ENCODE peak calls at places on chromosomes 6 and 20, in four cellular contexts. Y is HepG2, Q is K562, F is GM12878. T is an unnamed sample.
A peak's percentile ranks its signal among the peaks of the same experiment; 100 is the strongest.

GRCh38 chr6:128067446-128068109 is 166.7 kb upstream of the THEMIS start:
- DNase-seq in Y (no peak), Q (no peak), F (no peak), T (no peak)

GRCh38 chr6:137430954-137431353 is 63.2 kb downstream of the OLIG3 start:
- DNase-seq in Y (no peak), Q (no peak), F (peak; percentile 61), T (no peak)

GRCh38 chr6:151141685-151142084 is 98.1 kb upstream of the AKAP12 start:
- DNase-seq in Y (peak; percentile 70), Q (no peak), F (no peak), T (no peak)

GRCh38 chr20:4947817-4948559 is 53.3 kb downstream of the SLC23A2 start:
- DNase-seq in Y (no peak), Q (no peak), F (no peak), T (no peak)

GRCh38 chr6:34530753-34531365 is 25.3 kb downstream of the SPDEF start:
- DNase-seq in Y (no peak), Q (no peak), F (no peak), T (no peak)

GRCh38 chr20:62066339-62066982 is 780 bp upstream of the TAF4 start:
- DNase-seq in Y (peak; percentile 73), Q (peak; percentile 73), F (no peak), T (peak; percentile 61)

GRCh38 chr20:52972190-52972937 is at the start of gene TSHZ2:
- DNase-seq in Y (peak; percentile 24), Q (no peak), F (no peak), T (peak; percentile 4)

GRCh38 chr20:24662756-24663399 is 193.4 kb downstream of the SYNDIG1 start:
- DNase-seq in Y (no peak), Q (no peak), F (no peak), T (no peak)

GRCh38 chr6:143396497-143397228 is 53.8 kb downstream of the ADAT2 start:
- DNase-seq in Y (peak; percentile 93), Q (no peak), F (no peak), T (no peak)

GRCh38 chr20:11274137-11274536 is 600.3 kb upstream of the JAG1 start:
- DNase-seq in Y (peak; percentile 75), Q (no peak), F (no peak), T (peak; percentile 86)

GRCh38 chr6:89313006-89313405 is 2.1 kb downstream of the GABRR2 start:
- DNase-seq in Y (no peak), Q (no peak), F (no peak), T (no peak)

GRCh38 chr20:6994452-6994851 is 227.0 kb downstream of the BMP2 start:
- DNase-seq in Y (no peak), Q (no peak), F (no peak), T (peak; percentile 36)

GRCh38 chr20:52083627-52084232 is 107.8 kb downstream of the ZFP64 start:
- DNase-seq in Y (peak; percentile 73), Q (peak; percentile 22), F (no peak), T (peak; percentile 63)

GRCh38 chr6:123333000-123333756 is 303.6 kb downstream of the TRDN start:
- DNase-seq in Y (no peak), Q (no peak), F (no peak), T (no peak)

DNA sequence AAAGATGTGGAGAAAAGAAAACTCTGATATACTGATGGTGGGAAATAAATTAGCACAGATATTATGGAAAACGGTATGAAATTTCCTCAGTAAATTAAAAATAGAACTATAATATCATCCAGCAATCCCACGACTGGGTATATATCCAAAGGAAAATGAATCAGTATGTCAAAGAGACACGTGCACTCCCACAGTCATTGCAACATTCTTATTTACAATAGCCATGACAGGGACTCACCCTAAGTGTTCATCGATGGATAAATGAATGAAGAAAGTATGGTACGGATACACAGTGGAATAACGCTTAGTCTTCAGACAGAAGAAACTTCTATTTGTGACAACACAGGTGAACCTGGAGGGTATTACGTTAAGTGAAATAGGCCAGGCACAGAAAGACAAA is 5.7 kb upstream of the ADTRP start:
- DNase-seq in Y (no peak), Q (no peak), F (no peak), T (no peak)
- TF ChIP-seq POLR2AphosphoS2 in Y (no peak), Q (no peak), F (no peak), T (no peak)

GRCh38 chr20:50475879-50476292 is 34.3 kb upstream of the PTPN1 start:
- DNase-seq in Y (peak; percentile 83), Q (peak; percentile 70), F (no peak), T (peak; percentile 46)
- TF ChIP-seq POLR2AphosphoS2 in Y (no peak), Q (no peak), F (no peak), T (no peak)

GRCh38 chr20:37142708-37143107 is 36.4 kb upstream of the RPN2 start:
- DNase-seq in Y (no peak), Q (no peak), F (no peak), T (no peak)

GRCh38 chr20:37133952-37134351 is 38.2 kb upstream of the RBL1 start:
- DNase-seq in Y (no peak), Q (no peak), F (no peak), T (no peak)

GRCh38 chr20:37137547-37137946 is 41.6 kb upstream of the RPN2 start:
- DNase-seq in Y (no peak), Q (no peak), F (no peak), T (no peak)
- TF ChIP-seq POLR2AphosphoS2 in Y (no peak), Q (no peak), F (no peak), T (no peak)

DNA sequence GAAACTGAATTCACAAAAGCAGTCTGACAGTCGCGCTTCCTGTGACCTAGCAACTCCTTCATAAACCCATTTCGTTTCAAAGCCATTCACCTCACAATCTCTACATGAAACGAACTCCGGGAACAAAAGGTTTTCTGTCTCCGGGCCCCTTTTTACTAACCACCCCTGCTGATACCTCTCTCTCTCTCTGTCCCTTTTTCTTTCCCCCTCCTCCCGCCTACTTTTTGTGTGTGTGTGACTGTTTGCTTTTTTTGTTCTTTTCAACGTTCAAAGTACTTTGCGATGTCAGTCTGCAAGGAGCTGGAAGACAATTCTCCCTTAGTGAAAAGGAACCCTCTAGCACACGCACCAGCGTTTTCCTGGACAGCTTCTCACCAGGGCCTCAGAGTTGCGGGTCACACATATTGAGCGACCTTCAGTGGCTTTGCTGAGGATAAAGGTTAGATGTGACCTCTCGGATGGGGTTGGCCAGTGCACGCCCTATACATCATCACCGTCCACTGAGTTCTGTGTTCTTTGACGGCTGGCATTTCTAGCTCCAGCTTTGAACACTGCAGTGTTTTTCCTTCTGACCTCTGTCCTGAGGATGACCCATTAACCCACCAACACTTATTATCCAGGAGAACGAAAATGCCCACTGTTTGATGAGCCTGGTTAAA is 629 bp upstream of the NEDD9 start:
- DNase-seq in Y (peak; percentile 94), Q (peak; percentile 22), F (no peak), T (no peak)
- TF ChIP-seq POLR2AphosphoS2 in Y (no peak), Q (no peak), F (no peak), T (no peak)

GRCh38 chr6:97081010-97081573 is 156.6 kb downstream of the KLHL32 start:
- DNase-seq in Y (no peak), Q (no peak), F (no peak), T (no peak)

GRCh38 chr6:97085772-97086171 is 161.2 kb downstream of the KLHL32 start:
- DNase-seq in Y (no peak), Q (no peak), F (no peak), T (no peak)
- TF ChIP-seq POLR2AphosphoS2 in Y (no peak), Q (no peak), F (no peak), T (no peak)

T was measured in A549.